ENCODE peak calls at places on chromosomes 6 and 20, in four cellular contexts. One of them, this sample, is unnamed. For H3K4me1, the result is how much of the 10 kb centered on the place peaks cover.

GRCh38 chr6:47016236-47016635 is 25.9 kb downstream of the ADGRF1 start:
- DNase-seq in GM23248: no peak
- DNase-seq in K562: no peak
- DNase-seq in A673: no peak
- DNase-seq in this sample: no peak

GRCh38 chr6:87791485-87791884 is 89.5 kb upstream of the AKIRIN2 start:
- DNase-seq in GM23248: no peak
- DNase-seq in K562: no peak
- DNase-seq in A673: no peak
- DNase-seq in this sample: no peak

GRCh38 chr6:53294095-53294494 is 54.7 kb downstream of the ELOVL5 start:
- DNase-seq in GM23248: peak
- DNase-seq in K562: peak
- DNase-seq in A673: peak
- DNase-seq in this sample: no peak

GRCh38 chr6:117206951-117207687 is 58.2 kb upstream of the VGLL2 start:
- DNase-seq in GM23248: no peak
- DNase-seq in K562: no peak
- DNase-seq in A673: no peak
- DNase-seq in this sample: peak

GRCh38 chr6:143731789-143732188 is 54.0 kb downstream of the PHACTR2 start:
- DNase-seq in GM23248: no peak
- DNase-seq in K562: no peak
- DNase-seq in A673: no peak
- DNase-seq in this sample: no peak

GRCh38 chr6:19876672-19877071 is 39.5 kb downstream of the ID4 start:
- DNase-seq in GM23248: no peak
- DNase-seq in K562: no peak
- DNase-seq in A673: no peak
- DNase-seq in this sample: no peak

GRCh38 chr6:54194067-54194466 is 82.8 kb downstream of the MLIP start:
- DNase-seq in GM23248: peak
- DNase-seq in K562: no peak
- DNase-seq in A673: peak
- DNase-seq in this sample: peak

GRCh38 chr20:49320460-49320859 is 42.6 kb upstream of the ZNFX1 start:
- DNase-seq in GM23248: peak
- DNase-seq in K562: no peak
- DNase-seq in A673: peak
- DNase-seq in this sample: peak

GRCh38 chr6:96381246-96381645 is 140.4 kb upstream of the UFL1 start:
- DNase-seq in GM23248: no peak
- DNase-seq in K562: no peak
- DNase-seq in A673: no peak
- DNase-seq in this sample: no peak

GRCh38 chr20:41617059-41617921 is 887 bp downstream of the CHD6 start:
- DNase-seq in GM23248: peak
- DNase-seq in K562: no peak
- DNase-seq in A673: peak
- DNase-seq in this sample: peak

GRCh38 chr20:22821826-22822225 is 213.3 kb upstream of the SSTR4 start:
- DNase-seq in GM23248: no peak
- DNase-seq in K562: no peak
- DNase-seq in A673: no peak
- DNase-seq in this sample: no peak

GRCh38 chr6:134442073-134442472 is 124.2 kb upstream of the SGK1 start:
- DNase-seq in GM23248: no peak
- DNase-seq in K562: no peak
- DNase-seq in A673: no peak
- DNase-seq in this sample: no peak

DNA sequence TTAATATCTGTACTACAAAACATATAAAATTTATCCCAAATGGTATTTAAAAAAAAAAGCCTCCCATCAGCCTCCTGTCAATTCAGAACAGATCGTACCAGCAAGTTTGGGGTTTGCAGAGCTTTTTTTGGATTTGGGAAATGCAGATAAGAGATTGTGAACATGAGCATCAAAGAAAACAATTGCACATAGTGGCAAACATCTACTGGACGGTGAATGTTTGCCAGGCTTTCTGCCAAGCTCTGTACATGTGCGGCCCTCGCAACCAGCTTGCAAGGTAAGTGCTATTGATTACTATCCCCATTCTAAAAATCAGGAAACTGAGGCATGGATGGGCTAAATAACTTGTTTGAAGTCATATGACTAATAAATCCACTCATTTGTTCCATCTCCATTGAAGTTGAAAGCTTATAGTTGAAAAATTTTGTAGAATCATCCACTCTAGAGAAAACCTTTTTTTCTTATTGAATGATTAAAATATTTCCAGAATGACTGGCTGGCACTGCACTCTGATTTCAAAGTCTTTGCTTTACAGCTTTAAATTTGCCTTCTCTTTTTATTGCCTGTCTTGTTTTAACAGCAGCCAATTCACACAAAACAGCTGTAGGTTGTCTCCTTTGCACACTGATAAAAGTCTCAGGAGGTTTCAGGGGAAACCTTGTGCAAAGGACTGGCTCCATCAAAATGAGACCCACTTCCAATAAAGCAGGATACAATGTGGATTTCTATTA is 37.4 kb upstream of the SIRT5 start:
- DNase-seq in GM23248: peak
- DNase-seq in K562: no peak
- DNase-seq in A673: no peak
- DNase-seq in this sample: no peak
- TF ChIP-seq EZH2 in GM23248: no peak
- TF ChIP-seq EZH2 in K562: no peak
- TF ChIP-seq EZH2 in A673: no peak
- TF ChIP-seq EZH2 in this sample: no peak

DNA sequence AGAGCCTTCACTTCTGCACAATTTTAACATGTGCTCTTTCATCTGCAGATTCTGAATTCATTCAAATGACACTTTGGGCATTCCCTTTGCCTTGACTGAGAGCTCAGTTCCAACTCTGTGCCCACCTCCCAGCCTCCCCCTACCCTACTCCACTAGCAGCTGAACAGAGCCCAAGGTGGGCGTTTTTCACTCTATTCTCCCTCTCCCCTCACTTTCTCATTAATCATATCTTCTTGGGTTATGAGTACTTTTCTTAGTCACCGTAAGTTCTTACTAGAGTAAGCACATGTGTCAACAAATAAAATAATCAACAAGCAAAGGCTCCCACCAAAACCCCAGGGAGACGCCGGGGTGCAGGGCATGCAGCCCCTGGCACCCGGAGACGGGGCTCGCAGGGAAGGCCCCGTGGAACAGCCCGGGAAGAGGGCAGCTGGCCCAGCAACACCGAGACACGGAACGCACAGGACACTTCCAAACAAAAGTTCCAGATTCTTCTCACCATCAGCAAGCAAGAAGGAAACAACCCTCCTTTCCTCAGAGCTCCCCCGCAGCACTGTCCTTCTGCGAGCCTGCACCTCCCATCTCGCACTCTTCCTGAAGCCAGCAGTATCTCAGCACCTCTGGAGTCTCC is 34.1 kb downstream of the TAF4 start:
- DNase-seq in GM23248: no peak
- DNase-seq in K562: no peak
- DNase-seq in A673: no peak
- DNase-seq in this sample: no peak
- H3K4me1 ChIP-seq in GM23248: under half
- H3K4me1 ChIP-seq in K562: under half
- H3K4me1 ChIP-seq in A673: under half
- H3K4me1 ChIP-seq in this sample: under half

DNA sequence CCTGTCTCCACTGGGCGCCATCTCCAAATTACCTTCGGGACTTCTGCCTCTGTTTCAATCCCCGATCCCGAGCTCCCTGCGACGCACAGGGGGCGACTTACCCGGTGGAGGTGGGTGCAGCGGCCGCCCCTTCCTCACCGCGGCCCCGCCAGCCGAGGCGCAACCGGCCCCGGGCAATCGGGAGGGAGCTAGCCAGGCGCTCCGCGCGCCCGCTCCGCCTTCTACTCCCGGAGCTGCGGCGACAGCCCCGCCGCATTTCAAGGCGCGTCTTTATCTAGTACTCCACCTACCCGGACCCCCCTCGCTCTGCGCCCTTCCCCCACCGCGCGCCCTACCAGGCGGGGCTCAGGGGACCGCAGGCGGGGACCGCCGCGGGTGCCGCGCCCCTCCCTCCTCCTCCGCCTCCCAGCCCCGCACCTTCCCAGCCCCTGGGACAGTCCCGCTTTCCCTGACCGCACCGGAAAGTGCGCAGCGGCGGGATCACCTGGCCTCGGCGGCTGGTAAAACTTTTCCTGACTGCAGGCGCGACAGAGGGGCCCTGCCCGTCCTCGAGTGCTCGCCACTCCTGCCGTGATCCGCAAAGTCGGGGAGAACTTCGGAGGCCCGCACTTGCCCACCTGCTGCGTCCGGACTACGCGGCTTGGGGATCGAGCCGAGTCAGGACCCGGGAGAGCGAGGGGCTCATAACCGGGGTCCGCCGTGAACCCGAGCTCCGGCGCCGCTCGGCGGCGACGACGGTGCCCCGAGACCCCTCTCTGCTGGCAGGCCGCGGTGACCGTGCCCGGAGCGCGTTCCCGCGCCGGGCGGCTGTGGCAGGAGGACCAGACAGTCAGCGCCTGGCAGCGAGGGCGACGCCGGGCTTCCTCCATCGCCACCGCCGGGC is 8.0 kb upstream of the NKX2-2 start:
- DNase-seq in GM23248: no peak
- DNase-seq in K562: no peak
- DNase-seq in A673: peak
- DNase-seq in this sample: no peak
- TF ChIP-seq EZH2 in GM23248: no peak
- TF ChIP-seq EZH2 in K562: no peak
- TF ChIP-seq EZH2 in A673: no peak
- TF ChIP-seq EZH2 in this sample: peak

DNA sequence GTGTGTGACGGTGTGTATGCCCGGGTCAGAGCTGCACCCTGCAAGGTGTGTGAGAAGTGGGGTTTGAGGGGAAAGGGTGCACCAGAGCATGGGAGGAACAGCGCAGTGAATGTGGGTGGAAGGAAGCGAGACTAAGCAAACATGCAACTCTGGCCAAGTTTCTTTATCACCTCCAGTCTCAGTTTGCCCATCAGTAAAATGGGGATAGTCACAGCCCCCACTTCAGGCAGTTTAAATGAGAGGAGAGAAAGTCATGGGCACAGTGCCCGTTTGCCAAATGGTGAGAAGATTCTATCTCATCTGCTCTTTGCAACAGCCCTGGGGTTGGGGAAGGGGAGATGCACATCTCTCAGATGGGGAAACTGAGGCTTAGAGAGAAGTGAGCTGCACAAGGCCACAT is 12.8 kb upstream of the VSTM2L start:
- DNase-seq in GM23248: no peak
- DNase-seq in K562: no peak
- DNase-seq in A673: no peak
- DNase-seq in this sample: no peak
- H3K4me1 ChIP-seq in GM23248: under half
- H3K4me1 ChIP-seq in K562: under half
- H3K4me1 ChIP-seq in A673: under half
- H3K4me1 ChIP-seq in this sample: under half

DNA sequence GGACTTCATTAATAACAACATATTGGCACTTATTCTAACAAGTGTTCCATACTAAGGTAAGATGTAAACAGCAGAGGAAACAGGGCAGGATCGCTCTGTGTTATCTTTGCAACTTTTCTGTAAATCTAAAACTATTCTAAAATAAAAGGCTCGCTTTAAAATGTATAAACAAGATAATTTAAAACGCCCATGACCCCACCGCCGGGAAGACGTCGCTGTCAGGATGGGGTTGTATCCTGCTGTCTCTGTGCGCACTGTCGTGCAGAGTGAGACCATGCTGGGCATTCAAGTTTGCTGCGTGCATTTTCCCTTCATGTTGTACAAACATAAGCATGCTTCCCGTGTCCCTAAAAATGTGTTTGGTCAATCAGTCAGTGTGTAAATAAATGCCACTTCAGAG is 255.7 kb downstream of the CDH4 start:
- DNase-seq in GM23248: no peak
- DNase-seq in K562: no peak
- DNase-seq in A673: no peak
- DNase-seq in this sample: no peak
- TF ChIP-seq EZH2 in GM23248: no peak
- TF ChIP-seq EZH2 in K562: no peak
- TF ChIP-seq EZH2 in A673: no peak
- TF ChIP-seq EZH2 in this sample: no peak